ENCODE peak calls at places on chromosome 6, in nine cellular contexts. B, L, X, E, C, A, N, D and S are unnamed samples.

GRCh38 chr6:5744497-5744896 is 262.2 kb downstream of the NRN1 start:
- DNase-seq in A (no peak), C (no peak), L (no peak), B (no peak), E (no peak), X (peak; percentile 13), N (no peak), D (no peak), S (no peak)

GRCh38 chr6:21115111-21115510 is 478.4 kb upstream of the SOX4 start:
- DNase-seq in L (no peak), A (peak; percentile 54), E (no peak), X (peak; percentile 77), D (peak; percentile 57), C (peak; percentile 69), B (peak; percentile 75), N (no peak), S (no peak)

GRCh38 chr6:53090576-53090975 is 25.4 kb downstream of the FBXO9 start:
- DNase-seq in N (no peak), B (no peak), L (no peak), C (peak; percentile 31), X (peak; percentile 23), E (no peak), D (peak; percentile 31), A (peak; percentile 29), S (no peak)

GRCh38 chr6:151413372-151414145 is 22.2 kb upstream of the ZBTB2 start:
- DNase-seq in A (no peak), N (peak; percentile 44), C (no peak), B (no peak), L (no peak), X (no peak), D (no peak), E (no peak), S (peak; percentile 79)

GRCh38 chr6:145749632-145750031 is 14.3 kb upstream of the EPM2A start:
- DNase-seq in X (peak; percentile 76), B (peak; percentile 94), E (no peak), L (no peak), D (peak; percentile 92), N (no peak), A (peak; percentile 83), C (peak; percentile 85), S (peak; percentile 33)

GRCh38 chr6:128836761-128837160 is 46.2 kb upstream of the LAMA2 start:
- DNase-seq in B (peak; percentile 29), L (no peak), N (no peak), E (no peak), X (no peak), A (no peak), C (no peak), D (peak; percentile 56), S (no peak)

GRCh38 chr6:41746068-41746467 is 1.1 kb downstream of the PGC start:
- DNase-seq in N (no peak), C (no peak), D (no peak), E (no peak), B (no peak), L (peak; percentile 14), X (no peak), A (no peak), S (no peak)

GRCh38 chr6:3882865-3883264 is 33.7 kb downstream of the FAM50B start:
- DNase-seq in X (peak; percentile 91), L (no peak), C (peak; percentile 29), E (no peak), A (peak; percentile 70), N (no peak), B (no peak), D (peak; percentile 81), S (no peak)

GRCh38 chr6:155248021-155249001 is 15.5 kb upstream of the CLDN20 start:
- DNase-seq in B (peak; percentile 93), L (no peak), C (peak; percentile 78), D (peak; percentile 81), N (no peak), X (peak; percentile 80), A (peak; percentile 80), E (peak; percentile 48), S (peak; percentile 5)

GRCh38 chr6:108492131-108492766 is 68.5 kb upstream of the FOXO3 start:
- DNase-seq in E (peak; percentile 25), D (peak; percentile 61), X (peak; percentile 65), B (peak; percentile 82), N (no peak), A (peak; percentile 67), L (no peak), C (peak; percentile 72), S (no peak)

GRCh38 chr6:113490356-113490755 is 366.8 kb upstream of the MARCKS start:
- DNase-seq in A (no peak), N (no peak), X (no peak), D (no peak), L (no peak), B (no peak), C (no peak), E (no peak), S (no peak)

GRCh38 chr6:144305985-144306384 is 20.9 kb downstream of the UTRN start:
- DNase-seq in N (peak; percentile 83), L (no peak), B (peak; percentile 84), E (no peak), C (peak; percentile 76), A (peak; percentile 74), D (peak; percentile 23), X (no peak), S (no peak)

GRCh38 chr6:166825553-166826145 is 130.7 kb downstream of the RNASET2 start:
- DNase-seq in D (peak; percentile 18), A (no peak), B (peak; percentile 88), N (no peak), L (no peak), C (peak; percentile 62), E (no peak), X (peak; percentile 13), S (no peak)

GRCh38 chr6:1958257-1958656 is 287.1 kb downstream of the GMDS start:
- DNase-seq in D (no peak), X (no peak), B (no peak), C (no peak), N (no peak), A (no peak), L (no peak), E (no peak), S (peak; percentile 41)

GRCh38 chr6:107115695-107116327 is 496 bp upstream of the BEND3 start:
- DNase-seq in A (no peak), D (no peak), L (peak; percentile 45), C (peak; percentile 29), X (peak; percentile 33), E (peak; percentile 64), N (peak; percentile 2), B (peak; percentile 32), S (peak; percentile 36)